ENCODE peak calls at places on chromosomes 4 and X, in ten cellular contexts. N is heart left ventricle; I is activated CD4-positive, alpha-beta T cell treated with anti-CD3 and anti-CD28 coated beads, Interleukin-2, amount 10 ng/mL, durations not matched to agents 7 days and 5 days; U is HS-5; D is T-helper 1 cell; O is stimulated activated CD8-positive, alpha-beta memory T cell treated with anti-CD3 and anti-CD28 coated beads, Interleukin-7, amount 100 ng/mL, for 24 hours; Z is left cardiac atrium; S is activated T-helper 2 cell treated with anti-CD3 and anti-CD28 coated beads, Interferon-gamma antibody, Interleukin-2, Interleukin-4, amounts not matched to agents 10 μg/mL and 5 μg/mL and 100 μg/mL, durations not matched to agents 14 hours and 24 hours and 36 hours; A is naive thymus-derived CD8-positive, alpha-beta T cell; B is prostate gland. G is an unnamed sample.

GRCh38 chr4:155025762-155026457 is 182.5 kb upstream of the NPY2R start:
- DNase-seq in U (no peak), B (peak; percentile 10), Z (peak; percentile 39), O (no peak), D (no peak), I (peak; percentile 25), N (no peak), A (no peak), S (no peak), G (peak; percentile 51)

GRCh38 chrX:1012678-1013300 is 199.7 kb downstream of the CRLF2 start:
- DNase-seq in B (no peak), Z (no peak), I (peak; percentile 18), O (no peak), U (no peak), N (no peak), D (no peak), A (no peak), S (no peak), G (no peak)

GRCh38 chr4:55396305-55397023 is 707 bp downstream of the TMEM165 start:
- DNase-seq in D (no peak), O (no peak), Z (peak; percentile 62), S (peak; percentile 20), A (peak; percentile 22), N (peak; percentile 83), I (peak; percentile 18), U (no peak), B (peak; percentile 21), G (peak; percentile 65)

GRCh38 chr4:154332681-154333421 is 158.7 kb downstream of the DCHS2 start:
- DNase-seq in D (no peak), A (peak; percentile 33), S (peak; percentile 48), I (peak; percentile 66), Z (peak; percentile 37), B (no peak), U (no peak), O (peak; percentile 7), N (peak; percentile 57), G (peak; percentile 41)

GRCh38 chr4:3045500-3045850 is 28.9 kb downstream of the HTT-AS start:
- DNase-seq in S (peak; percentile 80), I (peak; percentile 87), B (no peak), O (peak; percentile 34), N (peak; percentile 79), D (peak; percentile 49), U (no peak), A (peak; percentile 29), Z (no peak), G (peak; percentile 79)

GRCh38 chrX:108022491-108023089 is 22.3 kb upstream of the VSIG1 start:
- DNase-seq in O (no peak), A (no peak), S (no peak), B (no peak), N (no peak), Z (no peak), U (no peak), I (no peak), D (no peak), G (no peak)

GRCh38 chrX:11672213-11672612 is 6.5 kb upstream of the ARHGAP6 start:
- DNase-seq in D (no peak), S (no peak), U (no peak), O (no peak), B (no peak), Z (no peak), A (no peak), I (no peak), N (no peak), G (no peak)

GRCh38 chr4:125022855-125023501 is 291.8 kb upstream of the FAT4 start:
- DNase-seq in I (no peak), U (no peak), O (no peak), A (no peak), B (no peak), S (no peak), Z (no peak), D (no peak), N (no peak), G (no peak)

G was measured in Right ventricle myocardium superior.